ENCODE peak calls at places on chromosomes 12 and 14, in nine cellular contexts. Y is breast epithelium, C is AG09309, I is endodermal cell, W is SK-N-SH, J is PC-3, M is OCI-LY7, N is stomach, V is fibroblast of villous mesenchyme. L is an unnamed sample.

GRCh38 chr14:103724116-103724515 is 8.5 kb downstream of the ZFYVE21 start:
- DNase-seq in I (no peak), M (no peak), Y (no peak), V (peak), W (peak), J (no peak), N (peak), C (no peak), L (peak)

GRCh38 chr12:71755146-71755892 is 656 bp downstream of the RAB21 start:
- DNase-seq in J (peak), Y (peak), M (no peak), C (no peak), I (no peak), V (peak), W (peak), N (peak), L (peak)

GRCh38 chr14:76829016-76829365 is 2.8 kb downstream of the LRRC74A start:
- DNase-seq in Y (no peak), J (no peak), I (peak), V (peak), N (no peak), W (no peak), C (no peak), M (no peak), L (no peak)

GRCh38 chr12:5013206-5013830 is 30.4 kb upstream of the KCNA5 start:
- DNase-seq in C (peak), M (no peak), Y (peak), W (no peak), V (no peak), N (no peak), I (no peak), J (no peak), L (peak)

GRCh38 chr12:113204806-113205205 is 16.5 kb upstream of the TPCN1 start:
- DNase-seq in Y (no peak), N (no peak), V (peak), C (no peak), J (no peak), I (no peak), W (no peak), M (no peak), L (peak)

GRCh38 chr14:96016761-96017160 is 22.4 kb upstream of the C14orf132 start:
- DNase-seq in I (peak), V (peak), N (no peak), J (no peak), M (no peak), C (no peak), Y (no peak), W (no peak), L (no peak)

GRCh38 chr12:116561181-116561821 is 2.1 kb downstream of the MAP1LC3B2 start:
- DNase-seq in V (no peak), J (no peak), W (no peak), N (no peak), Y (no peak), C (no peak), M (no peak), I (no peak), L (no peak)

GRCh38 chr14:85315891-85316290 is 214.1 kb upstream of the FLRT2 start:
- DNase-seq in C (no peak), I (no peak), Y (no peak), J (no peak), V (no peak), N (no peak), M (no peak), W (no peak), L (no peak)

GRCh38 chr12:105036937-105037649 is 47.2 kb downstream of the ALDH1L2 start:
- DNase-seq in J (peak), V (no peak), M (no peak), W (no peak), C (no peak), Y (no peak), N (no peak), I (no peak), L (peak)

GRCh38 chr14:20711275-20712069 is 22.9 kb downstream of the ANG start:
- DNase-seq in N (no peak), Y (no peak), W (no peak), I (no peak), M (no peak), V (no peak), C (no peak), J (no peak), L (no peak)

GRCh38 chr14:100384819-100385813 is 62.0 kb downstream of the SLC25A47 start:
- DNase-seq in W (peak), J (peak), I (no peak), V (peak), C (no peak), Y (no peak), N (no peak), M (peak), L (peak)

GRCh38 chr14:95389471-95390011 is 69.8 kb upstream of the CLMN start:
- DNase-seq in V (peak), M (no peak), W (no peak), I (peak), J (no peak), N (no peak), Y (peak), C (no peak), L (peak)

GRCh38 chr12:93273834-93274705 is 103.7 kb upstream of the NUDT4 start:
- DNase-seq in J (no peak), C (no peak), N (no peak), V (no peak), M (no peak), I (peak), Y (no peak), W (no peak), L (no peak)

GRCh38 chr12:116691636-116692035 is 46.2 kb downstream of the SPRING1 start:
- DNase-seq in V (no peak), W (no peak), N (no peak), Y (no peak), C (no peak), J (no peak), M (no peak), I (no peak), L (no peak)

GRCh38 chr14:98444077-98444476 is 827.9 kb downstream of the BCL11B start:
- DNase-seq in C (no peak), I (no peak), J (no peak), M (no peak), V (no peak), W (no peak), N (no peak), Y (no peak), L (no peak)

GRCh38 chr14:103382375-103382774 is 2.8 kb upstream of the MARK3 start:
- DNase-seq in C (no peak), J (no peak), I (no peak), N (no peak), M (no peak), V (peak), Y (no peak), W (no peak), L (peak)

GRCh38 chr12:11793896-11794295 is 144.4 kb downstream of the ETV6 start:
- DNase-seq in J (no peak), N (no peak), I (no peak), M (no peak), W (no peak), Y (no peak), C (no peak), V (no peak), L (peak)

GRCh38 chr14:90850487-90850886 is 34.3 kb upstream of the TTC7B start:
- DNase-seq in N (no peak), V (peak), W (no peak), I (peak), M (no peak), J (peak), Y (no peak), C (no peak), L (peak)

GRCh38 chr12:32106153-32106516 is 512 bp upstream of the BICD1 start:
- DNase-seq in W (no peak), M (no peak), J (no peak), V (no peak), Y (no peak), I (no peak), C (no peak), N (no peak), L (no peak)

GRCh38 chr12:120902846-120903381 is 1.2 kb downstream of the SPPL3 start:
- DNase-seq in I (no peak), Y (no peak), C (no peak), M (peak), W (no peak), V (no peak), N (no peak), J (peak), L (no peak)

GRCh38 chr14:61461808-61462275 is 140.5 kb downstream of the PRKCH start:
- DNase-seq in Y (no peak), W (peak), C (no peak), J (peak), N (no peak), M (peak), V (peak), I (peak), L (peak)

GRCh38 chr12:107891967-107892366 is 117.5 kb downstream of the ASCL4 start:
- DNase-seq in C (no peak), N (no peak), V (peak), Y (no peak), W (no peak), J (peak), I (peak), M (peak), L (peak)

GRCh38 chr12:70052931-70053497 is 190.2 kb upstream of the CNOT2 start:
- DNase-seq in N (peak), C (peak), W (no peak), J (peak), V (peak), I (no peak), Y (no peak), M (no peak), L (peak)

GRCh38 chr12:63400746-63401145 is 249.7 kb upstream of the AVPR1A start:
- DNase-seq in I (no peak), C (no peak), N (no peak), V (no peak), W (no peak), Y (no peak), J (peak), M (no peak), L (peak)

GRCh38 chr14:104972301-104973211 is 5.6 kb downstream of the AHNAK2 start:
- DNase-seq in C (no peak), W (no peak), V (peak), N (peak), Y (peak), J (peak), M (no peak), I (peak), L (no peak)

GRCh38 chr12:29148065-29148957 is 767 bp upstream of the FAR2 start:
- DNase-seq in Y (no peak), V (peak), J (peak), C (no peak), I (no peak), N (no peak), W (peak), M (no peak), L (peak)

GRCh38 chr12:123822804-123823203 is 60.7 kb downstream of the DNAH10 start:
- DNase-seq in I (no peak), W (no peak), V (no peak), J (no peak), N (no peak), M (no peak), Y (no peak), C (no peak), L (no peak)

GRCh38 chr14:101185081-101185835 is 281.7 kb upstream of the RTL1 start:
- DNase-seq in I (no peak), W (peak), V (no peak), C (no peak), N (peak), Y (peak), J (no peak), M (no peak), L (no peak)

GRCh38 chr12:7844131-7844530 is 28.6 kb downstream of the SLC2A14 start:
- DNase-seq in I (no peak), N (no peak), J (no peak), Y (no peak), V (no peak), M (no peak), W (no peak), C (no peak), L (peak)

GRCh38 chr12:96368687-96369086 is 31.6 kb downstream of the CDK17 start:
- DNase-seq in I (no peak), V (no peak), N (no peak), M (no peak), Y (no peak), J (no peak), C (no peak), W (no peak), L (no peak)

GRCh38 chr12:66742508-66743367 is 63.9 kb upstream of the GRIP1 start:
- DNase-seq in I (no peak), J (no peak), V (no peak), Y (no peak), C (no peak), N (no peak), W (no peak), M (peak), L (no peak)

GRCh38 chr12:64744422-64745258 is 14.6 kb downstream of the GNS start:
- DNase-seq in W (no peak), V (peak), M (no peak), I (no peak), C (no peak), N (no peak), J (peak), Y (no peak), L (peak)

GRCh38 chr12:37672655-37673260 is 643.8 kb upstream of the ALG10B start:
- DNase-seq in M (peak), W (no peak), N (no peak), V (no peak), Y (no peak), J (peak), I (no peak), C (no peak), L (peak)
- TF ChIP-seq CTCF in M (peak), W (peak), N (no peak), V (peak), Y (no peak), J (peak), I (peak), C (peak), L (peak)

GRCh38 chr12:52010152-52010622 is 3.4 kb downstream of the TAMALIN start:
- DNase-seq in I (peak), J (no peak), V (peak), M (no peak), N (peak), C (no peak), Y (peak), W (peak), L (peak)
- H3K4me3 ChIP-seq in I (no peak), J (no peak), V (peak), M (no peak), N (no peak), C (no peak), Y (peak), W (no peak), L (peak)

GRCh38 chr12:50453872-50454271 is 50.9 kb upstream of the DIP2B start:
- DNase-seq in C (no peak), M (no peak), Y (no peak), W (no peak), J (peak), V (peak), I (no peak), N (no peak), L (peak)

GRCh38 chr12:50458606-50459005 is 46.2 kb upstream of the DIP2B start:
- DNase-seq in J (peak), M (no peak), V (peak), C (peak), I (no peak), W (no peak), Y (no peak), N (no peak), L (peak)

DNA sequence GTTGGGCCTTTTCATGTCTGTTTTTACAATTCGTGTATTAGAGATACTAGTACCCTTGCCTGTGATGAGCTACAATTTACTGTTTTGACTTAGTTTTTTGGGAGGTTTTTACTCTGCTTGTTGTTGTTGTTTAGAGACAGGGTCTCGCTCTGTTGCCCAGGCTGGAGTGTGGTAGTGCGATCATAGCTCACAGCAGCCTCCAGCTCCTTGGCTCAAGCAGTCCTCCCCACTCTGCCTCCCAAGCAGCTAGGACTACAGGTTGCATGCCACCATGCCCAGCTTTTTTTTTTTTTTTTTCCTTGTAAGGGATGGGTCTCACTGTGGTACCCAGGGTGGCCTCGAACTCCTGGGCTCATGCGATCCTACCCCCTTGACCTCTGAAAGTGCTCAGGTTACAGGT is 52.0 kb upstream of the DIP2B start:
- DNase-seq in V (no peak), N (no peak), M (no peak), J (no peak), C (no peak), Y (no peak), I (no peak), W (no peak), L (no peak)
- TF ChIP-seq CTCF in V (no peak), N (no peak), M (no peak), J (no peak), C (no peak), Y (no peak), I (no peak), W (no peak), L (no peak)

GRCh38 chr14:49984419-49984818 is 91.5 kb downstream of the ARF6 start:
- DNase-seq in M (no peak), C (no peak), V (peak), I (no peak), Y (no peak), J (no peak), W (no peak), N (no peak), L (peak)

GRCh38 chr14:49986344-49987014 is 93.6 kb downstream of the ARF6 start:
- DNase-seq in I (no peak), W (no peak), C (no peak), V (no peak), N (no peak), Y (no peak), M (no peak), J (no peak), L (peak)

GRCh38 chr14:49980027-49980426 is 87.1 kb downstream of the ARF6 start:
- DNase-seq in V (no peak), I (no peak), W (peak), Y (no peak), M (no peak), C (no peak), N (no peak), J (no peak), L (no peak)

GRCh38 chr14:49982082-49982481 is 89.2 kb downstream of the ARF6 start:
- DNase-seq in M (no peak), V (no peak), C (no peak), Y (no peak), W (no peak), N (no peak), I (no peak), J (no peak), L (peak)

GRCh38 chr14:49982522-49982951 is 89.7 kb downstream of the ARF6 start:
- DNase-seq in V (peak), Y (no peak), M (no peak), I (no peak), C (peak), N (no peak), J (no peak), W (no peak), L (peak)
- H3K4me3 ChIP-seq in V (peak), Y (peak), M (no peak), I (no peak), C (peak), N (peak), J (no peak), W (peak), L (peak)

DNA sequence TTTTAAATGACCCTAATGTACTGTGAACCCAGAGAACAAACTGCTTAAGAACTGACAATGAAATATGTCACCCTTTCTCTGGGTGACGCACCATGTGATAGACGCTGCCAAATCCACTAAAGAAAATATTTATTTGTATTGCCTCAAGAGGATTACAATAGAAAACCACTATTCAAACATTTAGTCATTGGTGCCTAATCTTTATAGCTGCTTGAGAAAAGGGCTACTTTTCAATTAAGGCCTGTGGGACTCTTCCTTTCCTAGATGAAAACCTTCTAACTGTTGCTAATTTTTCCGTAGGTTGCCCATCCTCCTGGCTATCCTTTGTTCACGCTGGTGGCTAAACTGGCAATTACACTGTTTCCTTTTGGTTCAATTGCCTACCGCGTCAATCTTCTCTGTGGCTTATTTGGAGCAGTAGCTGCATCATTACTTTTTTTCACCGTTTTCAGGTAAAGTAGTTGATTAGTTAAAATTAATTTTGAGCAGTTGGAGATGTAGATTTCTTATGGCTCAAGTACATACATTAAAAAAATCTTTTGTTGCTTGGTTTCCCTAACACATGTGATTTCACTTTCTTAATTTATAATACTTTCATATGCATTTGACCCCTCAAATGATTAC is 6.0 kb downstream of the TMEM260 start:
- DNase-seq in N (no peak), W (no peak), Y (no peak), V (no peak), M (no peak), I (no peak), C (no peak), J (peak), L (no peak)
- TF ChIP-seq CTCF in N (no peak), W (no peak), Y (no peak), V (no peak), M (no peak), I (no peak), C (no peak), J (peak), L (no peak)